ENCODE peak calls at places on chromosomes 3 and 15, in five cellular contexts. B is brain microvascular endothelial cell, Z is psoas muscle, C is cardiac muscle cell, N is GM20000. D is an unnamed sample.

GRCh38 chr3:52349611-52350395 is 33.7 kb downstream of the DNAH1 start:
- DNase-seq in B (no peak), Z (no peak), C (no peak), N (no peak), D (no peak)

GRCh38 chr3:31755911-31756658 is 223.4 kb downstream of the STT3B start:
- DNase-seq in B (no peak), Z (no peak), C (no peak), N (no peak), D (no peak)

GRCh38 chr15:88428053-88428452 is 39.1 kb downstream of the MRPL46 start:
- DNase-seq in B (no peak), Z (no peak), C (no peak), N (no peak), D (no peak)

GRCh38 chr3:72818915-72819314 is 29.3 kb downstream of the SHQ1 start:
- DNase-seq in B (peak), Z (no peak), C (no peak), N (no peak), D (peak)

GRCh38 chr3:134186391-134186790 is 64.3 kb downstream of the RYK start:
- DNase-seq in B (no peak), Z (no peak), C (no peak), N (no peak), D (no peak)

GRCh38 chr15:98614681-98615080 is 33.7 kb upstream of the IGF1R start:
- DNase-seq in B (no peak), Z (no peak), C (no peak), N (no peak), D (no peak)

GRCh38 chr15:33059184-33059583 is 135.3 kb downstream of the FMN1 start:
- DNase-seq in B (no peak), Z (no peak), C (no peak), N (no peak), D (peak)

GRCh38 chr3:10437272-10437994 is 68.0 kb downstream of the ATP2B2 start:
- DNase-seq in B (peak), Z (no peak), C (no peak), N (peak), D (peak)

GRCh38 chr15:57218826-57219576 is 157.3 kb upstream of the CGNL1 start:
- DNase-seq in B (peak), Z (no peak), C (peak), N (no peak), D (peak)

GRCh38 chr3:171283248-171284222 is 176.7 kb downstream of the TNIK start:
- DNase-seq in B (no peak), Z (no peak), C (no peak), N (no peak), D (no peak)

GRCh38 chr3:87798567-87798947 is 260.2 kb downstream of the CGGBP1 start:
- DNase-seq in B (peak), Z (no peak), C (no peak), N (no peak), D (no peak)

GRCh38 chr3:196281962-196282361 is 5.6 kb downstream of the PCYT1A start:
- DNase-seq in B (no peak), Z (no peak), C (no peak), N (no peak), D (no peak)

GRCh38 chr15:82942691-82943090 is 9.8 kb downstream of the HOMER2 start:
- DNase-seq in B (no peak), Z (peak), C (no peak), N (no peak), D (peak)

GRCh38 chr15:49423021-49423420 is at the start of gene FGF7:
- DNase-seq in B (no peak), Z (peak), C (peak), N (no peak), D (peak)

GRCh38 chr15:52290329-52290728 is 5.3 kb downstream of the MYO5C start:
- DNase-seq in B (no peak), Z (no peak), C (no peak), N (peak), D (no peak)

GRCh38 chr15:88493811-88494210 is 26.3 kb downstream of the MRPS11 start:
- DNase-seq in B (no peak), Z (no peak), C (no peak), N (no peak), D (no peak)

GRCh38 chr15:39332846-39333245 is 248.0 kb upstream of the THBS1 start:
- DNase-seq in B (no peak), Z (no peak), C (no peak), N (no peak), D (no peak)

GRCh38 chr3:117743962-117744361 is 1034.4 kb downstream of the TUSC7 start:
- DNase-seq in B (no peak), Z (no peak), C (no peak), N (no peak), D (no peak)

GRCh38 chr15:40252438-40253178 is 13.7 kb downstream of the PAK6 start:
- DNase-seq in B (no peak), Z (peak), C (peak), N (peak), D (no peak)

GRCh38 chr3:47512416-47513124 is 942 bp downstream of the ELP6 start:
- DNase-seq in B (peak), Z (peak), C (peak), N (no peak), D (no peak)

GRCh38 chr15:101455291-101455916 is 34.1 kb downstream of the PCSK6 start:
- DNase-seq in B (no peak), Z (peak), C (no peak), N (no peak), D (peak)

GRCh38 chr15:47568030-47568429 is 149.3 kb upstream of the SEMA6D start:
- DNase-seq in B (no peak), Z (no peak), C (no peak), N (no peak), D (no peak)

GRCh38 chr3:188911033-188911850 is 260.5 kb upstream of the TPRG1 start:
- DNase-seq in B (no peak), Z (no peak), C (no peak), N (no peak), D (no peak)

GRCh38 chr3:33807190-33807589 is 8.8 kb downstream of the PDCD6IP start:
- DNase-seq in B (no peak), Z (no peak), C (no peak), N (no peak), D (no peak)

GRCh38 chr15:66560856-66561525 is 4.8 kb downstream of the LCTL start:
- DNase-seq in B (no peak), Z (no peak), C (no peak), N (no peak), D (no peak)

GRCh38 chr3:18134386-18135082 is 290.6 kb downstream of the SATB1 start:
- DNase-seq in B (peak), Z (no peak), C (no peak), N (no peak), D (peak)

GRCh38 chr15:75786564-75786925 is 56.7 kb upstream of the UBE2Q2 start:
- DNase-seq in B (no peak), Z (no peak), C (no peak), N (no peak), D (no peak)

GRCh38 chr3:155554777-155555445 is 190.0 kb downstream of the PLCH1 start:
- DNase-seq in B (no peak), Z (no peak), C (no peak), N (peak), D (no peak)

GRCh38 chr15:25181290-25182097 is 226.7 kb downstream of the SNRPN start:
- DNase-seq in B (no peak), Z (peak), C (no peak), N (no peak), D (no peak)

GRCh38 chr3:31999902-32000439 is 18.4 kb downstream of the ZNF860 start:
- DNase-seq in B (no peak), Z (no peak), C (no peak), N (no peak), D (no peak)

GRCh38 chr15:52234596-52235541 is 43.7 kb upstream of the GNB5 start:
- DNase-seq in B (no peak), Z (no peak), C (no peak), N (peak), D (no peak)

GRCh38 chr15:38624248-38625214 is 59.9 kb upstream of the RASGRP1 start:
- DNase-seq in B (no peak), Z (no peak), C (no peak), N (no peak), D (no peak)

GRCh38 chr3:53671192-53672021 is 174.8 kb downstream of the CHDH start:
- DNase-seq in B (no peak), Z (no peak), C (no peak), N (no peak), D (no peak)

GRCh38 chr3:52039426-52039825 is 16.9 kb downstream of the DUSP7 start:
- DNase-seq in B (no peak), Z (no peak), C (no peak), N (no peak), D (no peak)

GRCh38 chr15:95325763-95326688 is 1004.5 kb upstream of the NR2F2 start:
- DNase-seq in B (peak), Z (no peak), C (peak), N (no peak), D (no peak)

GRCh38 chr3:165642761-165643432 is 194.3 kb downstream of the BCHE start:
- DNase-seq in B (peak), Z (peak), C (no peak), N (no peak), D (peak)

GRCh38 chr3:162136136-162136535 is 639.5 kb downstream of the OTOL1 start:
- DNase-seq in B (no peak), Z (no peak), C (peak), N (no peak), D (no peak)

GRCh38 chr3:43105224-43105596 is 669 bp downstream of the POMGNT2 start:
- DNase-seq in B (no peak), Z (no peak), C (no peak), N (no peak), D (no peak)

GRCh38 chr3:119349353-119349752 is 55.2 kb downstream of the ARHGAP31 start:
- DNase-seq in B (no peak), Z (no peak), C (no peak), N (no peak), D (no peak)

GRCh38 chr3:119356646-119357045 is 62.5 kb downstream of the ARHGAP31 start:
- DNase-seq in B (no peak), Z (no peak), C (no peak), N (no peak), D (peak)

GRCh38 chr3:119352235-119352634 is 58.1 kb downstream of the ARHGAP31 start:
- DNase-seq in B (peak), Z (no peak), C (no peak), N (peak), D (no peak)

GRCh38 chr3:119350114-119350513 is 55.9 kb downstream of the ARHGAP31 start:
- DNase-seq in B (no peak), Z (no peak), C (no peak), N (no peak), D (no peak)

GRCh38 chr3:119352863-119353527 is 58.8 kb downstream of the ARHGAP31 start:
- DNase-seq in B (peak), Z (no peak), C (no peak), N (no peak), D (peak)
- TF ChIP-seq CTCF in B (peak), Z (peak), C (peak), N (no peak), D (peak)

GRCh38 chr3:107431048-107431297 is 53.7 kb downstream of the CCDC54 start:
- DNase-seq in B (no peak), Z (no peak), C (no peak), N (peak), D (no peak)

GRCh38 chr3:107432013-107432515 is 54.8 kb downstream of the CCDC54 start:
- DNase-seq in B (no peak), Z (no peak), C (no peak), N (peak), D (no peak)

GRCh38 chr3:107429330-107430181 is 52.3 kb downstream of the CCDC54 start:
- DNase-seq in B (peak), Z (peak), C (peak), N (peak), D (peak)

GRCh38 chr3:107431298-107432012 is 54.2 kb downstream of the CCDC54 start:
- DNase-seq in B (peak), Z (peak), C (peak), N (peak), D (peak)

DNA sequence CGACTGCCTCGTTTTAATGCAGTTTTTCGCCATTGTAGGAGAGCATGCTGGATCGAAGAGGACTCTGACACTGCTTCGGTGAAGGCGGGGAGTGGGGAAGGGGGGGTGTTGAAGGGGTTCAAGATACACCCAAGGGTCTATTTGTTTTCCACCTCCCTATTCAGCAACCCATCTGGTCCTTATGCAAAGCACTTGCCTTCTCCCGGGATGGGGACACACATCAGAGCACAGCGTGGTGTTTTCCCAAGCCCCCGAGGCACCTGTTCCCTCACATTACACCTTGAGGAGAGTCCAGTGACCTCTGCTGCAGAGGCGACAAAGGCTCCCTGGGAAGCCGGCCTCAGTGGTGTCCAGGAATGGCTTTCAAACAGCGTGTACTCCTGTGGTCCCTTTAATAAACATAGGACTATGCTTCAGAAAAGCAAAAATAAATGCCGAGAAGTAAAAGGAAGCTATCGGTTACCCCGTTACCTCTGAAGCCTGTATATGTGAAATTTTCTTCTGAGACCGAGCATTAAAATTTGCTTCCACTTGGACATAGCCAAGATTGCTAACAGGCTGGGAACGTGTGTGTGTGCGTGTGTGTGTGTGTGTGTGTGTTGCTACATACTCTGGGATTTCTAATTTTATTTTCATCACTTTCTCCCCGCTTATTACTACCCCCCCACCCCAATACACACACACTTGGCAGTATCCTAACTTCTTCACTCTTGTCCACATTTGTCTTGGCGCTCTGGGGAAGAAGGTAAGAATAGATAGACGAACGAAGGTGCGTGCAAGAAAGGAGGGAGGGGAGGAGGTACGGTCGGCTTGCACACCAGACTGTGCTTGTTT is 53.2 kb downstream of the CCDC54 start:
- DNase-seq in B (peak), Z (peak), C (no peak), N (peak), D (no peak)
- TF ChIP-seq CTCF in B (no peak), Z (no peak), C (no peak), N (no peak), D (peak)

DNA sequence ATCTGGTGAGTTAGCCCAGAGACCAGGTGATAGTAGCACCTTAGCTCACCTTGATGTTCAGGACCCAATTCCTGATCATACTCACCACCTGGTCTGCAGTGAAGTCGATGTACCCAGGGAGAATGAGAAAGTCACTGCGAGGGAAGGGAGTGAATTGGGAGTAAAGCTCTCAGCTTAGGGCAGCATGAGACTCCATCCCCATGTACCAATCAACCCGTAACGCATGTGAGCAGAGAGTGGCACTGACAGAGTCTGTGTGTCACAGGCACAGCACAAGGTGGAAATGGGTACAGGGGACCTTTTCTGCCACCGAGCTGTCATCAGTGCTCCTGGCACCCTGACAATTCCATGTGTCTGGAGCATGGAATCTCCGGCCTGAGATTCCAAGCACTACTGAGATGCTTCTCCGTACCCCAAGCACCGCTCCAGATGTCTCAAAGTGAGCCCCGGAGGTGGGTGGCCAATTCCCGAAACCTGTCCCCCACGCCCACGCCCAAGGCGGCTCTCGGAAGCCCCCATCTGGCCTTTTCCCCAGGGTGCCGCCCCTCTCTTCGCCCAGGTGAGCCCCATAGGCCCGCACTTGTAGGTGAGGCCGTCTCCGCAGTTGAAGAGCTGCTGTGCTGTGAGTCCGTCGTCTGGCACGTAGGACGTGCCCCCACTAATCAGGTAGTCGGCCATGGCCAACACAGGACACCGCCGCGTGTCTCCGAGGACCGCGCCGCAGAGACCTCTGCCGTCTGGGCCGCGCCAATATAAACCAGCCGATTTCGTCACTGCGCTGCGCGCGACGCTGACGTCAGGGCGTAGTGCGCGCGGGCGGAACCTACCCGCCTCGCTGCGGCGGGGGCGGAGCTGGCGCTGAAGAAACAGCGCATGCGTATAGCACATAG is at the start of gene IMPDH2:
- DNase-seq in B (peak), Z (peak), C (peak), N (peak), D (peak)
- TF ChIP-seq CTCF in B (peak), Z (no peak), C (no peak), N (no peak), D (peak)

DNA sequence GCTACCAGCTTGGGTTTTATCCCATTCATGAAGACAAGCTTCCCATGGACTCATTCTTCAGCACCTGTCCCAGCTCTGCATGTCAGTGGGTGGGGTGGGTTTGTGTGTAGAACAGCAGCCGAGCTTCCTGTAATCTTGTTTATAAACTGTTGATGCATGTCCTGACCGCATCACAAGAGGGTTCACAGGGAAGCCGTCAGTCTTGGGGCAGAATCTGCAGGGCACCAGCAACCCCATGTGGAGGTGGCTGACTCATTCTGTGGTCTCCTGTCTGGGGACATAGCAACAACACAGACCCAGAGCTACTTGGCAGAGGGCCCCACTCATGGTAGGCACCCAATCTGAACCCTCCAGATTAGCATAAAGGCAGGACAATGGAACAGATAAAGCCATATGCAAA is 35.6 kb downstream of the DAPK2 start:
- DNase-seq in B (peak), Z (peak), C (no peak), N (peak), D (peak)
- TF ChIP-seq CTCF in B (no peak), Z (no peak), C (no peak), N (peak), D (no peak)